ENCODE peak calls at places on chromosomes 4 and X, in four cellular contexts. K, V, A and X are unnamed samples. For H3K4me1, the result is how much of the 10 kb centered on the place peaks cover.

GRCh38 chr4:121209171-121209570 is 45.0 kb upstream of the TNIP3 start:
- DNase-seq in V (no peak), K (no peak), A (no peak), X (no peak)

GRCh38 chr4:106691749-106692148 is 323.2 kb upstream of the GIMD1 start:
- DNase-seq in V (no peak), A (no peak), K (no peak), X (no peak)

GRCh38 chr4:174592256-174592984 is 70.1 kb upstream of the HPGD start:
- DNase-seq in K (no peak), V (no peak), A (no peak), X (no peak)

GRCh38 chr4:159185593-159186023 is 82.7 kb downstream of the RAPGEF2 start:
- DNase-seq in V (no peak), K (no peak), A (no peak), X (no peak)

GRCh38 chr4:127881565-127881869 is 824 bp downstream of the PLK4 start:
- DNase-seq in A (no peak), V (no peak), K (no peak), X (no peak)

GRCh38 chrX:47030339-47030738 is 47.9 kb upstream of the RGN start:
- DNase-seq in A (no peak), K (no peak), V (no peak), X (no peak)

GRCh38 chr4:38625508-38625907 is 38.5 kb upstream of the KLF3 start:
- DNase-seq in A (no peak), K (no peak), V (no peak), X (no peak)

GRCh38 chrX:110733166-110733565 is 62.5 kb downstream of the CHRDL1 start:
- DNase-seq in K (no peak), V (no peak), A (no peak), X (no peak)

GRCh38 chr4:177283167-177283566 is 26.5 kb upstream of the NEIL3 start:
- DNase-seq in V (no peak), A (no peak), K (no peak), X (no peak)

GRCh38 chr4:14449308-14449707 is 553.0 kb upstream of the CPEB2 start:
- DNase-seq in K (no peak), A (no peak), V (no peak), X (no peak)

GRCh38 chr4:93169966-93170365 is 658.6 kb upstream of the ATOH1 start:
- DNase-seq in A (no peak), K (no peak), V (no peak), X (no peak)

DNA sequence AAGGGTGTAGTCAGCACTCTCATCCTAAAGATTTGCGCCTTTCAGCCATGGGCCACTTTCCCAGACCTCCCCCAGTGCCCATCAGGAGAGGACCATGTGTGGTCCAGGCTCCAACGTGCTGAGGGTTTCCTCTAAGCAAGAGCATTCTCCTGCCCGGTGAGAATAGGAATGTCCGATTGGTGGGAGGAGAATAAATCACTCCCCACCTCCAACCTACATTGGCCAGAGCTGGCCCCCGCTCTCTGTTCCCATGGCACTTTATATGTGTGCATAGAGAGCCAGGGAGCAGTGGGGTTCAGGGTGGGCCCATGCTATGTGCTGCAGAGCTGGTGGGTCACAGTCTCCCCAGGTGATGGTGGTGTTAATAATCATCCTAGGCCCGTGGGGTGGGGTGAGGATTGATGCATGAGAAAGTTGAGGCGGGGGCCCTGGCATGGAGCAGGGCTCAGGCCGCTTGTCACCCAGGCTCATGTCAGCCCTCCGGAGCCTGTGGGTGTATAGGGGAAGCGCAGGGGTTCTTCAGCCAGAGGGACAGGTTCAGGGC is 6.8 kb upstream of the SORCS2 start:
- DNase-seq in K (no peak), V (peak), A (no peak), X (no peak)
- TF ChIP-seq CTCF in K (no peak), V (no peak), A (no peak), X (no peak)

GRCh38 chr4:145502809-145503208 is 21.2 kb downstream of the SMAD1 start:
- DNase-seq in A (no peak), V (no peak), K (no peak), X (no peak)

GRCh38 chr4:145501051-145501660 is 19.5 kb downstream of the SMAD1 start:
- DNase-seq in A (no peak), V (no peak), K (no peak), X (no peak)

GRCh38 chr4:145507636-145508035 is 26.0 kb downstream of the SMAD1 start:
- DNase-seq in A (no peak), K (no peak), V (no peak), X (no peak)

GRCh38 chr4:145505945-145506344 is 24.3 kb downstream of the SMAD1 start:
- DNase-seq in A (no peak), K (no peak), V (no peak), X (no peak)

DNA sequence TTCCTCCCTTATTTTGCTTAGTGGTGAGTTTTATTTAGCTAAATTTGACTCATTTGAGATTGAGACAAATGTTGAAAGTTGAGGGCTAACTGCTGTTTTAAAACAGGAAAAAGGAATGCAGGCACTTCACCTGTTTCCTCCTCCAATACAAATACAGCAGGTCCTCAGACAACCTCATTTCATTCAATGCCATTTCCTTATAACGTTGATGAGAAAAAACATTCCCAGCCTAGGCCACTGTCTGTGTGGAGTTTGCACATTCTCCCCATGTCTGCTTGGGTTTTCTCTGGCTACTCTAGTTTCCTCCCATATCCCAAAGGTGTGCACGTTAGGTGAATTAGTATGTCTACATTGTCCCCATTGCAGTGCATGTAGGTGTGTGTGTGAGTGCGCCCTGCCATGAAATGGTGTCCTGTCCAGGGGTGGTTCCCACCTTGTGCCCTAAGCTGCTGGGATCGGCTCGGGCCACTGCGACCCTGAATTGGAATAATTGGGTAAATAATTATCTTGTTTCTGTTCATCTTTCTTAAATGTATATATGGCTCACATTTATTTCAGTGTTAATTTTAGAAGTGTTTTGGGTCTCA is 21.9 kb downstream of the SMAD1 start:
- DNase-seq in A (no peak), V (no peak), K (no peak), X (no peak)
- H3K4me1 ChIP-seq in A (half or more), V (under half), K (under half), X (half or more)

DNA sequence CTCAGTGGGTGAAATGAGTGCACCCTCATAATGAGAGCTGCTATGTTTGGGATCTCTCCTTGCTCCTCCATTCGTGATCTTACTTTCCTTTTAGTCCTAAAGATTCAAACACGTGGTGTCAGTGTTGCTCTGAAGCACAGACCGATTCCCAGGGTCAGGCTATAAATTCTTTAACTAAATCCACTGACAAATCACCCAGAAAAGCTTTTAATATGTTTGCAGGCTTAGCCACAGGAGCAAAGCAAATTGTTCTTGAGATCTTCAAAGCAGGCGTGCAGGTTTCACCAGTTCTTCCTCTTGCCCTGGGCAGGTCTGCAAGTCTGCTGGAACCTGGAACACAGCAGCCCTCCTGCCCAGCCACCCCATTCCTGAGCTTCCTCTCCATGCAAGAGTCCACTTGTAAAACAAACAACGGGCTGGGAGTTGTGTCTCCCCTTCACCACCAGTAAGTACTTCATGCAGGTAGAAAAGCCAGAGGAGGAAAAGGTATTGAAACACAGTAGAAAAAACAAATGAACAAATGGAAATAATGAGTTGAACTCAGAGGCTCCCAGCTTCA is 70.1 kb upstream of the ENPP6 start:
- DNase-seq in A (peak), K (no peak), V (no peak), X (no peak)
- H3K27ac ChIP-seq in A (peak), K (no peak), V (no peak), X (peak)

DNA sequence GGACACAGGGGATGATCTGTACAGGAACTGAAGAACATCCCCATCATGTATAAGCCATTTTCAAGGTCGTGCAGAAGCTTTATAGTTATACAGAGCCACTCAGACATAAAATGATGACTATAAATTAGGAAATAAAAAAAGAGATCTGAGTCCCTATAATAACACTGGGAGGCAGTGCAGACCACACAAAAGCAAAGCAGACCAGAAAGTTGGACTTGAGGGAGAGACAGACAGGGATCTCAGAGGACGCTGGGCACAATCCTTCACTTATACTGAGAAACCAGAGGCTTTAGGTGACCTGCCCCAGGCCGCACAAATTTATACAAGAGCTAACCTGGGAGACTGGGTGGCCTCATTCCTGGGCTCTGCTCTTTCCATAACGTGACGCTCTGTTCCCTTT is 70.5 kb downstream of the HADH start:
- DNase-seq in A (peak), V (no peak), K (no peak), X (no peak)
- TF ChIP-seq CTCF in A (peak), V (peak), K (no peak), X (peak)

GRCh38 chr4:180156684-180157083 is 2086.5 kb upstream of the TENM3 start:
- DNase-seq in V (no peak), A (no peak), K (no peak), X (no peak)
- H3K4me1 ChIP-seq in V (under half), A (under half), K (under half), X (under half)

DNA sequence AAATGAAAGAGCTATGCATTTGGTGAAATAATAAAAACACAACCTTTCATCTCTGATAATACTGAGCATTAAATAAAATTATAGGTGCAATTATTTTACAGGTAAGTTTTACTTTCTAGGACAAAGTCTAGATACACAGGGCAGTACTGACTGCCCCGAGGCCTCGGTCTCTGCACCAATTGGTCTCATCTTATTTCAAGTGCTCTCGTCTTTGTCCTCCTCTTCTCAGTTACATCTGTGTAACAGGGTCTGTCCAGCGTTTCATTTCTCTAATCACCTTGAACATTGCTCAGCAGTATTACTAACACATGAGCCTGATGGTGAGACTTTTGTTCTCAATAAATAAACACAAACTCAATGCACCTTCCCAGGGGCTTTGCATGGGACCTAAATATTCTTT is 44.5 kb downstream of the SORBS2 start:
- DNase-seq in V (no peak), A (no peak), K (no peak), X (no peak)
- H3K27ac ChIP-seq in V (peak), A (no peak), K (no peak), X (peak)

DNA sequence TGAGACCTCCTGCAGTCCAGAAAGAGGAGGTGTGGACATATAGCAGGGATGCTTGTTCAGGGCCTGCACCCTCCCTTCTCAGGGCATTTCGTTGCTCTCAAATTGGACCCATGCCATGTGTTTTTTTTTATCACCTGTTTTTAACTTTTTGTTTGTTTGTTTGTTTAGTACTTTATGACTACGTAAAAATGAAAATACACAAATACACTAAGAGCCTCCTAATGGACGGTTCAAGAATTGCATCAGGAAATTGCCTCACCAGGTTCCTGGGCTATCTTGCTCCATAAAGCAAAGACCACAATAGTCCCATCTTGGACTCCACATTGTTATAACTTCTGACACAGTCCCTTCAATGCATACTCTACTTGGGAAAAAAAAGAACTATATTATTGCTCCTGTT is 1685.9 kb upstream of the TENM3 start:
- DNase-seq in V (no peak), K (no peak), A (no peak), X (no peak)
- TF ChIP-seq CTCF in V (no peak), K (no peak), A (no peak), X (no peak)

DNA sequence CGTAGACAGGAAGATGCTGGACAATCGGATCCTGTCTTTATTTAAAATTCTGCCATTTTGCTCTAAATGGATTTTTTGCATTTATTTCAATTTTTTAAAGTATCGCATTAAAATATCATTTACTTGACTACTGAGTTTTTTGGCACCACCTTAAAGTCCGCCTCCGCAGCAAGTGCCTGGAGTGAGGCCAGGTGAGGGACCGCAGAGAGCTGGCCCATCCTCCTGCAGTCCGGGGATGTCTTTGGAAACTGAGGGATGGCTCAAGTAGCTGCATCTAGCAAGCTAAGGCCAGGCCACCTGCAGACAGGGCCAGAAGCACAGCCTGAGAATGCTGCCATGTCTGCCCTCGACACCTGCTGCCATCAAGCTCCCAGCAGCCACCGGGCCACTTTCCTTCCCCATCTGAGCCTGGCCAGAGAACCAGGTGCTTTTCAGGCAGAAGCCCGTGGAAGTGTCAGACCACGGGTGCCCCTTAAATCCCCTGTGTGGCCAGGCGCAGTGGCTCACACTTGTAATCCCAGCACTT is 69.6 kb downstream of the ABLIM2 start:
- DNase-seq in V (no peak), K (no peak), A (no peak), X (no peak)
- H3K4me1 ChIP-seq in V (under half), K (under half), A (under half), X (under half)